ENCODE peak calls at places on chromosome 5, in eight cellular contexts. N is heart right ventricle, U is Panc1, I is dorsolateral prefrontal cortex, Y is A549, X is K562, P is fibroblast of lung, M is transverse colon. Q is an unnamed sample.

GRCh38 chr5:1965860-1966396 is 83.2 kb upstream of the IRX4 start:
- DNase-seq in N (no peak), U (no peak), I (no peak), Y (no peak), X (no peak), P (no peak), M (no peak), Q (no peak)

GRCh38 chr5:77563475-77563874 is 71.4 kb upstream of the WDR41 start:
- DNase-seq in N (no peak), U (no peak), I (no peak), Y (no peak), X (no peak), P (no peak), M (no peak), Q (no peak)

GRCh38 chr5:179435731-179436315 is 90.6 kb upstream of the ADAMTS2 start:
- DNase-seq in N (no peak), U (no peak), I (no peak), Y (no peak), X (no peak), P (no peak), M (no peak), Q (no peak)

GRCh38 chr5:172370648-172371248 is 83.6 kb downstream of the SH3PXD2B start:
- DNase-seq in N (no peak), U (no peak), I (no peak), Y (peak), X (peak), P (peak), M (no peak), Q (no peak)

GRCh38 chr5:73989956-73990355 is 364.0 kb downstream of the ARHGEF28 start:
- DNase-seq in N (no peak), U (no peak), I (no peak), Y (no peak), X (no peak), P (no peak), M (no peak), Q (no peak)

GRCh38 chr5:112227911-112228631 is 191.0 kb downstream of the EPB41L4A start:
- DNase-seq in N (no peak), U (no peak), I (no peak), Y (no peak), X (no peak), P (peak), M (no peak), Q (no peak)

GRCh38 chr5:36537729-36538128 is 68.7 kb upstream of the SLC1A3 start:
- DNase-seq in N (no peak), U (no peak), I (no peak), Y (no peak), X (no peak), P (no peak), M (no peak), Q (no peak)

GRCh38 chr5:96741911-96742310 is 65.8 kb downstream of the ERAP1 start:
- DNase-seq in N (no peak), U (no peak), I (no peak), Y (no peak), X (peak), P (no peak), M (no peak), Q (no peak)

GRCh38 chr5:16437974-16438373 is 27.6 kb downstream of the ZNF622 start:
- DNase-seq in N (no peak), U (peak), I (no peak), Y (peak), X (peak), P (no peak), M (no peak), Q (no peak)

GRCh38 chr5:83512051-83512745 is 40.7 kb downstream of the VCAN start:
- DNase-seq in N (no peak), U (no peak), I (no peak), Y (no peak), X (no peak), P (peak), M (no peak), Q (no peak)

GRCh38 chr5:60148356-60148755 is 254.8 kb upstream of the PDE4D start:
- DNase-seq in N (no peak), U (no peak), I (no peak), Y (no peak), X (no peak), P (peak), M (no peak), Q (no peak)

GRCh38 chr5:139746691-139747582 is 48.7 kb upstream of the PSD2 start:
- DNase-seq in N (no peak), U (no peak), I (no peak), Y (no peak), X (no peak), P (peak), M (peak), Q (no peak)

GRCh38 chr5:39009981-39010380 is 64.2 kb downstream of the RICTOR start:
- DNase-seq in N (no peak), U (no peak), I (no peak), Y (no peak), X (no peak), P (no peak), M (no peak), Q (no peak)

GRCh38 chr5:179279347-179280094 is 65.7 kb downstream of the ADAMTS2 start:
- DNase-seq in N (no peak), U (no peak), I (no peak), Y (no peak), X (no peak), P (no peak), M (no peak), Q (no peak)

GRCh38 chr5:1314564-1314982 is 19.7 kb upstream of the TERT start:
- DNase-seq in N (no peak), U (no peak), I (no peak), Y (no peak), X (no peak), P (no peak), M (no peak), Q (peak)

GRCh38 chr5:1335540-1336095 is 9.3 kb downstream of the CLPTM1L start:
- DNase-seq in N (no peak), U (no peak), I (no peak), Y (no peak), X (no peak), P (no peak), M (no peak), Q (no peak)

DNA sequence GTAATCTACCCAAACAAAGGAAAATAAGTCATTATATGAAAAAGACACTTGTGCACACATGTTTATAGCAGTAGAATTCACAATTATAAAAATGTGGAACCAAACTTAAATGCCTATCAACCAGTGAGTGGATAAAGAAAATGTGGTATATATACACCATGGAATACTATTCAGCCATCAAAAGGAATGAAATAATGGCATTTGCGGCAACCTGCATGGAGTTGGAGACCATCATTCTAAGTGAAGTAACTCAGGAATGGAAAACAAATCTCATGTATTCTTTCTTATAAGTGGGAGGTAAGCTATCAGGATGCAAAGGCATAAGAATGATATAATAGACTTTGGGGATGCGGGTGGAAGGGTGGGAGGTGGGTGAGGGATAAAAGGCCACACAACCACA is 34.6 kb downstream of the SLC12A2 start:
- DNase-seq in N (no peak), U (no peak), I (no peak), Y (no peak), X (no peak), P (no peak), M (no peak), Q (no peak)
- H3K4me3 ChIP-seq in N (no peak), U (no peak), I (no peak), Y (no peak), X (no peak), P (no peak), M (no peak), Q (no peak)

DNA sequence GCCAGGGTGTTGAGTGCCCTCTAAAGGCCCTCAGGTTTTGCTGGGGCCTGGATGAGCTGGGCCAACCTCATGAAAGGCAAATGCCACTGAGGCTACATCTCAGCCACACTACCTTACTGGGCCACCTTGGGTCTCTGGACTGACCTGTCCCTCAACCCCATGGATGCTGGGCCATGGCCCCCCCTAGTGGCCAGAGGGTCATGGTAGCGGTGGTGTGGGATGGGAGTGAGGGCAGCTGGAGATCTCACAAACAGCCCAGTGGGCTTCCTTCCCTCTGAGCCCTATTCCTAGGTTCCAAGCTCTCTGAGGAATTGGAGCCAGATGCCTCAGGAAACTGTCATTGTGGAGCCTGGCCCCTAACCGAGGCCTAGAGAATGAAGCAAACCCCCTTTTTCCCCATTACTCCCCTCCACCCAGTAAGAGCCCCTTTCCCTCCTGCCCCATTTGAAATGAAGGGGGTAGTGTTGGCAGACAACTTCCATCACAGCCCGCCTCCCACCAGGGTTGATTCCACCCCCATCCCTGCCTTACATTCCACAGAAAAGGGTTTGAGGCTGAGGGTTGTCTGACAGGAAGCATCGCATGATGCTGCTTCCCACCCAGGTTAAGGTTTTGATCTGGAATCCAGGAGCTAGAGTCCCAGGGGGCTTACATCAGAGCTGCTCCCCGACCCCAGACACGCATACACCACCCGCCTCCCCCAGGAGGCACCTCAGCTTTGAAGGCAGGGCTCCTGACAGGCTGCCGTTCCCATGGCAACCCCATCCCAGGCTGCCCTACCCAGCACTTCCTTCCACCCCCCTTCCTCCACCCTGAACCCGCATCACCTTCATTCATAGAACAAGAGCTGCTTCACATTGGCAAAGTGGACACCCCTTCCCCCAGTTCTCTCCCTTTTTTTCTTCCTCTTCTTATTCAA is 63.9 kb downstream of the PCDH1 start:
- DNase-seq in N (peak), U (peak), I (peak), Y (peak), X (peak), P (no peak), M (peak), Q (no peak)
- TF ChIP-seq CTCF in N (peak), U (peak), I (peak), Y (peak), X (peak), P (peak), M (peak), Q (no peak)

GRCh38 chr5:98474211-98474610 is 299.3 kb upstream of the RGMB start:
- DNase-seq in N (no peak), U (no peak), I (no peak), Y (no peak), X (no peak), P (no peak), M (no peak), Q (no peak)
- H3K27ac ChIP-seq in N (no peak), U (no peak), I (no peak), Y (no peak), X (no peak), P (no peak), M (peak), Q (no peak)

GRCh38 chr5:37836173-37837100 is 3.4 kb downstream of the GDNF start:
- DNase-seq in N (peak), U (no peak), I (no peak), Y (no peak), X (no peak), P (peak), M (no peak), Q (peak)

GRCh38 chr5:37835400-37835973 is 4.4 kb downstream of the GDNF start:
- DNase-seq in N (no peak), U (no peak), I (no peak), Y (no peak), X (no peak), P (no peak), M (no peak), Q (no peak)

GRCh38 chr5:37838933-37839341 is 904 bp downstream of the GDNF start:
- DNase-seq in N (no peak), U (no peak), I (no peak), Y (no peak), X (no peak), P (no peak), M (no peak), Q (no peak)

GRCh38 chr5:37838152-37838932 is 1.5 kb downstream of the GDNF start:
- DNase-seq in N (no peak), U (no peak), I (no peak), Y (peak), X (no peak), P (peak), M (no peak), Q (peak)

DNA sequence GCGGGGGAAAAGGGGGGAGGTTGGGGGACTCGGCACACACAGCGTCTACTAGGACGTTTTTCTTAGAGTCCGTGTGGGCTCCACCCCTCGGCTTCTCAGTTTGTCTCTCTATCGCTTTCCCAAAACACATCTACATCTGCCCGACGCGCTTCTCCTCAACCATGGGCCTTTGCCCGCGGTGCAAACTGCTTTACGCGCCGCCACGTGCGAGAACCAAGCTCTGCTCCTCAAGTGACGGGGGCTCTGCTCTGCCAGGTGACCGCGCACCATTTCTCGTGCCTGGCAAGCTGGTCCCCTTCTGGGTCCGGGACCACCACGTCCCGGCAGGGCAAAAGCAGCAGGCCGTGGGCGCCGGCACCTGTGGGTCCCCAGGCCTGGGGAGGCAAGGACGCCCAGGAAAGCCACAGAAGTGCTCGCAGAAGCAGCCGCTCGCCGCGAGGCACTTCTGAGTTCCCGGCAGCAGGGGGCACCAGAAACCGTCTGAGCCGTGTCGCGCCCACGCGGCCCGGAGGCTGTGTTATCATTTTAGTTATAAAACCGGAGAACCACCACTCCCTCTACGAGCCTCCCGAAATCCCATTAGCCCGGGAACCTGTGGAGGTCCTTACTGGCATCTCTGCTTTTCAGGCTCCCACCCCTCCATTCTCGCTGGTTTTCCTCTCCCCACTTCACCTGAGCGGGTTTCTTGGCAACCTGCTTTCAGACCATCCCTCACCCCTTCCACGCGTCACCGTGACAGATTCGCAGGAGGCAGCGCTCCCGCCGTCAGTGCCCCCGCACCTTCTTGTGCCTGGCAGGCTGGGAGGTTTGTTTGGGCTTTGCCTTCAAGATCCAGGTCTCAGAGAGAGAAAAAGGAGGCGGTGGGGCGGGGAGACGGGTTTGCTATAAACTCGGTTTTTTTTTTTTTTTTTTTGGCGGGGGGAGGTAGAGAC is 2.5 kb downstream of the GDNF start:
- DNase-seq in N (peak), U (peak), I (peak), Y (peak), X (peak), P (peak), M (peak), Q (peak)
- H3K4me3 ChIP-seq in N (peak), U (peak), I (peak), Y (peak), X (no peak), P (peak), M (peak), Q (peak)

DNA sequence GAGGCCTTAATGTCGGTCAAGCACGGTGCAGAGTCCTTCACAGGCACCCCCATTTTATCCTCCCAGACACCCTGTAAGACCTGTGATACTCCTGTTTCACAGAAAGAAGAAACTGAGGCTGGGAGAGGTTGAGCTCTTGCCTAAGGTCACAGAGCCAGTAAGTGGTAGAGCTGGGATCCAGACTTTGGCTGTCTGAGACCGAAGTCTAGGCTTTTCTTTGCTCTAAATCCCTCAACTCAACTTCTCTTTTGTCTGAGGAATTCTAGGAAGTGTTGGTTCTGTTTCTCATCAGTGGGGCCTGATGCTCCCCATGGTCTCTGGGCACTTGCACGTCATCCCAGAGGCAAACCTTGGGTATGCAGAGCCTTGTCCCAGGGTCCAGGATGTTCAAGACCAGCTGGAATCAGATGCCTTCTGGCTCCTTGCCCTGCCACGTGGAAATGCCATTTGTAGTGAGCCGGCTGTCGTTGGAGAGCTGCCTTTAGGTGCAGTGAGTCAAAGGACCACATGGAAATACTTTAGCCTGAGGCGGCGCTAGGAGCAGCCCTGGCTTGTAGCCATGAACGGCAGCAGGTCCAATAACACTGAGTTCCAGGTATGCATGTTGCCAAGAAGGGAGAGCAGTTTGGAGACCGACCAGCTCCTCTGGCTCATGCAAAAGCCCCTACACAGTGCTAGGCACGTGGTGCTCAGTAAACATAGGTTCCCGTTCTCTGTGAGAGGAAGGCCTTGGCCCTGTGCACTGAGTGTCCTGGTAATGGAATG is 9.2 kb downstream of the DCANP1 start:
- DNase-seq in N (peak), U (peak), I (no peak), Y (no peak), X (no peak), P (peak), M (peak), Q (no peak)
- TF ChIP-seq CTCF in N (no peak), U (no peak), I (no peak), Y (no peak), X (no peak), P (no peak), M (no peak), Q (no peak)

DNA sequence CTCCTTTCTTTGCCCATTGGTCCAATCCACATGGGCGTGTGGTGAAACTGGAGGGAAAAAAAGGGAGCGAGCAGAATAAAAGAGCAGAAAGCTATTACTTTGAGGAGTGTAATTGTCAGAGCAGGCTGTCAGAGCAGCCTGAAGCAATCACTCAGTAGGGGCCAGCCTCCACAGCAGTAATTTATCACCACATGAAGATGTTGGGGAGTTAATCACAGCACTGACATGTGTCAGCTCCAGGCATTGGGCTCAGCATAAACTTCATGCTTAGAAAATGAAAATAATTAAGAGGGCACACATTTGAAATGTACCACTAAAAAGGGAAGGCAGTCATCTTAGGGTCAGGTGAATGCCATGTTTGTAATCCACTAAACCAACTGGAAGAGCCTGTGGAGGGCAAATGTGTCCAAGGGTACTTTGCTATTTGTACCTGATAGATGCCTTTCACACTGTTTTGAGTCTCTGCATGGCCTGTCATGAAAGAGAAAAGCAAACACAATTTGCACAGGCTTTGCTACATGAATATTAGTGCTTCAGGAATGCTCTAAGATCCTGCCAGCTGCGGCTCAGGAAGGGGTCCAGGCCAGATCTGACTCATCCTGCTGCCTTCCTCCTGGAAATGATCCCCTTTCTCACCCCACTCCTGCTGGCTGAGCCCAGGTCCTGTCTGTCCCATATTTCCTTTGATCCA is 2.9 kb upstream of the PTGER4 start:
- DNase-seq in N (peak), U (no peak), I (no peak), Y (no peak), X (no peak), P (peak), M (no peak), Q (no peak)
- H3K27ac ChIP-seq in N (no peak), U (peak), I (no peak), Y (peak), X (no peak), P (peak), M (peak), Q (no peak)

GRCh38 chr5:123093279-123094226 is 4.5 kb downstream of the PRDM6 start:
- DNase-seq in N (no peak), U (no peak), I (no peak), Y (no peak), X (no peak), P (no peak), M (no peak), Q (no peak)

GRCh38 chr5:123091258-123091987 is 2.4 kb downstream of the PRDM6 start:
- DNase-seq in N (no peak), U (no peak), I (no peak), Y (no peak), X (no peak), P (peak), M (no peak), Q (peak)

GRCh38 chr5:123091988-123092583 is 3.0 kb downstream of the PRDM6 start:
- DNase-seq in N (no peak), U (no peak), I (no peak), Y (no peak), X (no peak), P (peak), M (no peak), Q (no peak)

GRCh38 chr5:123094227-123094918 is 5.3 kb downstream of the PRDM6 start:
- DNase-seq in N (no peak), U (no peak), I (no peak), Y (no peak), X (no peak), P (no peak), M (no peak), Q (no peak)

DNA sequence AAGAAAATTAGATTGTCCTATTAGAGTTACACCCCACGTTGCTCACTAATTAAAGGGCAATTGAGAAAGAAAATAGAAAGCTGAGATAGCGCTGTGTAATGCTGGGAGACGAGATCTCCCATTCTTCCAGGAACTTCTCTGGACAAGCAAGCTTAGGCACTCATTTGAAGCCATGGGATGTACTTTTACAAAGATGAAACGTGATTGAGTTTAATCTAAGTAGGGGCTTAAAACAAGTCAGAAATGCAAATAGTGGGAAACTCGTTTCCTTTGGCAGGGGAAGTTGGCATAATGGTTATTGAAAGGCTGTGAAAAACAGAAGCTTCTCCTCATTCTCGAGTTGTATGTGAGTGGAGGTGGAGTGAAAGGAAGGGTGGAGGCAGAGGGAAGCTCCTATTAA is 3.7 kb downstream of the PRDM6 start:
- DNase-seq in N (no peak), U (no peak), I (no peak), Y (no peak), X (no peak), P (no peak), M (no peak), Q (no peak)
- H3K4me3 ChIP-seq in N (no peak), U (no peak), I (no peak), Y (no peak), X (no peak), P (peak), M (no peak), Q (no peak)

GRCh38 chr5:170747851-170748250 is 35.7 kb upstream of the GABRP start:
- DNase-seq in N (peak), U (no peak), I (no peak), Y (peak), X (peak), P (no peak), M (no peak), Q (no peak)
- TF ChIP-seq CTCF in N (peak), U (peak), I (peak), Y (peak), X (peak), P (peak), M (peak), Q (no peak)

Q was measured in ovary.